ENCODE peak calls at places on chromosome 5, in ten cellular contexts. One of them, this sample, is unnamed.

GRCh38 chr5:38723423-38723822 is 122.4 kb upstream of the OSMR start:
- DNase-seq in endodermal cell: no peak
- DNase-seq in BJ: no peak
- DNase-seq in brain microvascular endothelial cell: no peak
- DNase-seq in neural crest cell: no peak
- DNase-seq in endothelial cell: no peak
- DNase-seq in neural progenitor cell: no peak
- DNase-seq in H9: no peak
- DNase-seq in colonic mucosa: no peak
- DNase-seq in glutamatergic neuron: no peak
- DNase-seq in this sample: no peak

GRCh38 chr5:111226556-111226955 is 2.4 kb downstream of the CAMK4 start:
- DNase-seq in BJ: no peak
- DNase-seq in neural progenitor cell: no peak
- DNase-seq in brain microvascular endothelial cell: no peak
- DNase-seq in endothelial cell: no peak
- DNase-seq in H9: no peak
- DNase-seq in glutamatergic neuron: no peak
- DNase-seq in colonic mucosa: no peak
- DNase-seq in neural crest cell: no peak
- DNase-seq in endodermal cell: no peak
- DNase-seq in this sample: no peak

GRCh38 chr5:109692011-109692410 is 2.3 kb downstream of the MAN2A1 start:
- DNase-seq in neural progenitor cell: peak
- DNase-seq in H9: no peak
- DNase-seq in colonic mucosa: no peak
- DNase-seq in BJ: no peak
- DNase-seq in endothelial cell: no peak
- DNase-seq in neural crest cell: no peak
- DNase-seq in glutamatergic neuron: no peak
- DNase-seq in endodermal cell: no peak
- DNase-seq in brain microvascular endothelial cell: peak
- DNase-seq in this sample: no peak

GRCh38 chr5:153658151-153658550 is 167.7 kb downstream of the GRIA1 start:
- DNase-seq in BJ: no peak
- DNase-seq in endodermal cell: no peak
- DNase-seq in colonic mucosa: no peak
- DNase-seq in glutamatergic neuron: no peak
- DNase-seq in H9: no peak
- DNase-seq in brain microvascular endothelial cell: no peak
- DNase-seq in endothelial cell: no peak
- DNase-seq in neural crest cell: no peak
- DNase-seq in neural progenitor cell: peak
- DNase-seq in this sample: no peak

GRCh38 chr5:169637085-169637855 is at the start of gene DOCK2:
- DNase-seq in glutamatergic neuron: peak
- DNase-seq in endodermal cell: peak
- DNase-seq in brain microvascular endothelial cell: no peak
- DNase-seq in neural crest cell: no peak
- DNase-seq in endothelial cell: peak
- DNase-seq in BJ: no peak
- DNase-seq in neural progenitor cell: peak
- DNase-seq in H9: peak
- DNase-seq in colonic mucosa: peak
- DNase-seq in this sample: peak

GRCh38 chr5:153523831-153524230 is 33.4 kb downstream of the GRIA1 start:
- DNase-seq in BJ: no peak
- DNase-seq in brain microvascular endothelial cell: peak
- DNase-seq in colonic mucosa: no peak
- DNase-seq in neural progenitor cell: no peak
- DNase-seq in endothelial cell: no peak
- DNase-seq in glutamatergic neuron: no peak
- DNase-seq in endodermal cell: no peak
- DNase-seq in H9: no peak
- DNase-seq in neural crest cell: no peak
- DNase-seq in this sample: no peak

GRCh38 chr5:169895876-169896275 is 84.4 kb downstream of the INSYN2B start:
- DNase-seq in endothelial cell: no peak
- DNase-seq in colonic mucosa: no peak
- DNase-seq in H9: no peak
- DNase-seq in neural crest cell: no peak
- DNase-seq in glutamatergic neuron: no peak
- DNase-seq in BJ: no peak
- DNase-seq in brain microvascular endothelial cell: no peak
- DNase-seq in neural progenitor cell: no peak
- DNase-seq in endodermal cell: no peak
- DNase-seq in this sample: no peak

GRCh38 chr5:180817847-180818246 is 15.2 kb upstream of the MGAT1 start:
- DNase-seq in neural progenitor cell: no peak
- DNase-seq in endothelial cell: no peak
- DNase-seq in colonic mucosa: no peak
- DNase-seq in neural crest cell: no peak
- DNase-seq in brain microvascular endothelial cell: no peak
- DNase-seq in endodermal cell: peak
- DNase-seq in H9: no peak
- DNase-seq in glutamatergic neuron: no peak
- DNase-seq in BJ: no peak
- DNase-seq in this sample: no peak

GRCh38 chr5:75831561-75831960 is 114.3 kb upstream of the POC5 start:
- DNase-seq in endodermal cell: no peak
- DNase-seq in brain microvascular endothelial cell: no peak
- DNase-seq in neural crest cell: no peak
- DNase-seq in glutamatergic neuron: no peak
- DNase-seq in BJ: no peak
- DNase-seq in endothelial cell: no peak
- DNase-seq in colonic mucosa: no peak
- DNase-seq in H9: no peak
- DNase-seq in neural progenitor cell: no peak
- DNase-seq in this sample: no peak

GRCh38 chr5:115770466-115770865 is 46.0 kb downstream of the CDO1 start:
- DNase-seq in neural crest cell: no peak
- DNase-seq in endodermal cell: peak
- DNase-seq in brain microvascular endothelial cell: no peak
- DNase-seq in colonic mucosa: peak
- DNase-seq in neural progenitor cell: peak
- DNase-seq in H9: peak
- DNase-seq in glutamatergic neuron: no peak
- DNase-seq in endothelial cell: peak
- DNase-seq in BJ: no peak
- DNase-seq in this sample: no peak

GRCh38 chr5:176654856-176655255 is 7.6 kb downstream of the TSPAN17 start:
- DNase-seq in endothelial cell: no peak
- DNase-seq in BJ: no peak
- DNase-seq in glutamatergic neuron: no peak
- DNase-seq in neural progenitor cell: no peak
- DNase-seq in H9: no peak
- DNase-seq in endodermal cell: no peak
- DNase-seq in neural crest cell: no peak
- DNase-seq in colonic mucosa: no peak
- DNase-seq in brain microvascular endothelial cell: no peak
- DNase-seq in this sample: no peak

GRCh38 chr5:96901384-96901783 is 25.1 kb downstream of the ERAP2 start:
- DNase-seq in endothelial cell: no peak
- DNase-seq in BJ: no peak
- DNase-seq in glutamatergic neuron: no peak
- DNase-seq in endodermal cell: peak
- DNase-seq in H9: peak
- DNase-seq in neural crest cell: no peak
- DNase-seq in brain microvascular endothelial cell: no peak
- DNase-seq in neural progenitor cell: peak
- DNase-seq in colonic mucosa: no peak
- DNase-seq in this sample: no peak
- TF ChIP-seq CTCF in endothelial cell: no peak
- TF ChIP-seq CTCF in BJ: no peak
- TF ChIP-seq CTCF in glutamatergic neuron: no peak
- TF ChIP-seq CTCF in endodermal cell: peak
- TF ChIP-seq CTCF in H9: peak
- TF ChIP-seq CTCF in neural crest cell: no peak
- TF ChIP-seq CTCF in brain microvascular endothelial cell: peak
- TF ChIP-seq CTCF in neural progenitor cell: peak
- TF ChIP-seq CTCF in colonic mucosa: no peak
- TF ChIP-seq CTCF in this sample: no peak

GRCh38 chr5:73815631-73816030 is 189.6 kb downstream of the ARHGEF28 start:
- DNase-seq in colonic mucosa: no peak
- DNase-seq in glutamatergic neuron: no peak
- DNase-seq in neural crest cell: no peak
- DNase-seq in H9: no peak
- DNase-seq in brain microvascular endothelial cell: no peak
- DNase-seq in endothelial cell: no peak
- DNase-seq in BJ: no peak
- DNase-seq in endodermal cell: no peak
- DNase-seq in neural progenitor cell: no peak
- DNase-seq in this sample: no peak
- TF ChIP-seq CTCF in colonic mucosa: no peak
- TF ChIP-seq CTCF in glutamatergic neuron: no peak
- TF ChIP-seq CTCF in neural crest cell: no peak
- TF ChIP-seq CTCF in H9: no peak
- TF ChIP-seq CTCF in brain microvascular endothelial cell: no peak
- TF ChIP-seq CTCF in endothelial cell: no peak
- TF ChIP-seq CTCF in BJ: no peak
- TF ChIP-seq CTCF in endodermal cell: no peak
- TF ChIP-seq CTCF in neural progenitor cell: no peak
- TF ChIP-seq CTCF in this sample: no peak

GRCh38 chr5:148913985-148914421 is 87.6 kb downstream of the ADRB2 start:
- DNase-seq in endodermal cell: peak
- DNase-seq in endothelial cell: no peak
- DNase-seq in H9: no peak
- DNase-seq in colonic mucosa: no peak
- DNase-seq in neural crest cell: no peak
- DNase-seq in brain microvascular endothelial cell: peak
- DNase-seq in neural progenitor cell: peak
- DNase-seq in glutamatergic neuron: no peak
- DNase-seq in BJ: peak
- DNase-seq in this sample: no peak

GRCh38 chr5:148911386-148911785 is 85.0 kb downstream of the ADRB2 start:
- DNase-seq in glutamatergic neuron: no peak
- DNase-seq in BJ: no peak
- DNase-seq in endodermal cell: peak
- DNase-seq in colonic mucosa: no peak
- DNase-seq in neural progenitor cell: no peak
- DNase-seq in H9: no peak
- DNase-seq in endothelial cell: no peak
- DNase-seq in brain microvascular endothelial cell: no peak
- DNase-seq in neural crest cell: no peak
- DNase-seq in this sample: no peak

GRCh38 chr5:148913493-148913892 is 87.1 kb downstream of the ADRB2 start:
- DNase-seq in endodermal cell: peak
- DNase-seq in brain microvascular endothelial cell: no peak
- DNase-seq in neural progenitor cell: no peak
- DNase-seq in colonic mucosa: no peak
- DNase-seq in glutamatergic neuron: no peak
- DNase-seq in neural crest cell: no peak
- DNase-seq in BJ: no peak
- DNase-seq in endothelial cell: no peak
- DNase-seq in H9: no peak
- DNase-seq in this sample: no peak

GRCh38 chr5:148912146-148912545 is 85.7 kb downstream of the ADRB2 start:
- DNase-seq in brain microvascular endothelial cell: no peak
- DNase-seq in endothelial cell: no peak
- DNase-seq in H9: no peak
- DNase-seq in neural crest cell: no peak
- DNase-seq in neural progenitor cell: no peak
- DNase-seq in endodermal cell: no peak
- DNase-seq in BJ: no peak
- DNase-seq in glutamatergic neuron: no peak
- DNase-seq in colonic mucosa: no peak
- DNase-seq in this sample: no peak

DNA sequence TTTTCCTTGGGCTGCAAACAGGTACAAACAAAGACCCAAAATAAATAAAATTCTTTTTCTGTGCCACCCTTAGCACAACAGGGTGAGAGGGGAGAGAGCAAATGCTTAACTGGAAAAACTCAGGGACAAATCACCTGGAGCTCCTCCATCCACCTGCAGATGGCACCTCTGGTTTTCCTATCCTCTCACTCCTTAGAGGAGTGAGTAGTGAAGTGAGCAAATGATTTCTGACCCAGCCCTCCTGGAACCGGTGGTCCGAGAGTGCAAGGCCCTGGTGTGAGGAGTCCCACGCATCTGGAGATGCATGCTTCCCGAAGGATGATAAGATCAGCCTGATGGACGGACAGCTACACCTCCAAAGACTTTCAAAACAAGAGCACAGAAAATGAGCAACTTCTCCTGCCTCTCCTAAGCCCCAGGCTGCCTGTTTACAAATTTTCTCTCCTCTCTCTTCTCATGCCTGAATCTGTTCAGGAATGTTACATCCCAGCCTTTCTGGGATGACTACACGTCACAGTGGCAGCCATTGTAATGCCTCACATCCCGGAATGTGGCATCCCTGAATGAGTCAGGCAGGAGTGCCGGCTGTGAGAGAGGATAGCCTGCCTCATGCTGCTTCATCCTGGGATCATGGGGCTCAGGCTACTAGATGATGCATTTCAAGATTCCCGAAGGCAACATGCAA is 86.4 kb downstream of the ADRB2 start:
- DNase-seq in neural crest cell: no peak
- DNase-seq in neural progenitor cell: peak
- DNase-seq in colonic mucosa: no peak
- DNase-seq in BJ: peak
- DNase-seq in endothelial cell: no peak
- DNase-seq in H9: peak
- DNase-seq in glutamatergic neuron: no peak
- DNase-seq in endodermal cell: peak
- DNase-seq in brain microvascular endothelial cell: peak
- DNase-seq in this sample: no peak
- TF ChIP-seq CTCF in neural crest cell: peak
- TF ChIP-seq CTCF in neural progenitor cell: peak
- TF ChIP-seq CTCF in colonic mucosa: peak
- TF ChIP-seq CTCF in BJ: peak
- TF ChIP-seq CTCF in endothelial cell: no peak
- TF ChIP-seq CTCF in H9: peak
- TF ChIP-seq CTCF in glutamatergic neuron: no peak
- TF ChIP-seq CTCF in endodermal cell: peak
- TF ChIP-seq CTCF in brain microvascular endothelial cell: peak
- TF ChIP-seq CTCF in this sample: no peak

DNA sequence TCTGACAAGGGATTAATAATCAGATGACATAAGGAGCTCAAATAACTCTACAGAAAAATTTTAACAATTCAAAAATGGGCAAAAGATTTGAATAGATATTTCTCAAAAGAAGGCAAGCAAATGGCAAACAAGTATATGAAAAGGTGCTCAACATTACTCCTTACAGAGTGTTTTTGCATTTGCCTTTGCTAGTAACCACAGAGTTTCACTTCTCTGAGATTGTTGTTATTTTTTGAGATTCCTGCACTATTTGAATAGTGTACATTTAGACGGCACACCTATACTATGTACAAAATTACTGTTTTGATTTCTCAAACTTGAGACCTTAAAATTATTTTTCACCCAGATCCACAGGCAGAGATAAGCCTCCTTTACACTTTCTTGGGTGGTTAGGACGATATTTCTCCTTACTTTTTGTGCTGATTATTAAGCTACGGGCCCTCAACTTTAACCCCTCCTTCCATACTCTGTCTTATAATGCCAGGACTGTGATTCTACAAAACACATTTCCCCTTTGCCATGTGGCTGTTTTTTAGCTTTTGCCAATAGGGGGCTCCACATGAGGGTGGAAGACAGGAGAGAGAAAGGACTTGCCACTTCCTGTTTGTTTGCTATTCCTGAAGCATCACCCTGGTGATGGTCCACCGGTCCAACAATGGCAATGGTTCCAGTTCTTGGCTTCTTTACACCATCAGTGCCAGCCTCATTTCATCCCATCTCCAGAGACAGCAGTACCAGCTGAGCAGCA is 65.0 kb upstream of the DAP start:
- DNase-seq in BJ: no peak
- DNase-seq in endodermal cell: peak
- DNase-seq in brain microvascular endothelial cell: no peak
- DNase-seq in neural progenitor cell: no peak
- DNase-seq in colonic mucosa: no peak
- DNase-seq in neural crest cell: no peak
- DNase-seq in H9: no peak
- DNase-seq in glutamatergic neuron: no peak
- DNase-seq in endothelial cell: no peak
- DNase-seq in this sample: no peak
- TF ChIP-seq CTCF in BJ: no peak
- TF ChIP-seq CTCF in endodermal cell: peak
- TF ChIP-seq CTCF in brain microvascular endothelial cell: peak
- TF ChIP-seq CTCF in neural progenitor cell: peak
- TF ChIP-seq CTCF in colonic mucosa: no peak
- TF ChIP-seq CTCF in neural crest cell: no peak
- TF ChIP-seq CTCF in H9: peak
- TF ChIP-seq CTCF in glutamatergic neuron: no peak
- TF ChIP-seq CTCF in endothelial cell: peak
- TF ChIP-seq CTCF in this sample: no peak

This sample was measured in GM20000.